ENCODE peak calls at places on chromosomes 5 and 9, in four cellular contexts. One of them, this sample, is unnamed.

GRCh38 chr9:91239367-91240111 is 122.2 kb downstream of the AUH start:
- DNase-seq in A673: no peak
- DNase-seq in heart right ventricle: no peak
- DNase-seq in GM12865: no peak
- DNase-seq in this sample: no peak

GRCh38 chr9:76302947-76303550 is 91.2 kb downstream of the RFK start:
- DNase-seq in A673: peak
- DNase-seq in GM12865: peak
- DNase-seq in heart right ventricle: no peak
- DNase-seq in this sample: peak

GRCh38 chr5:35407697-35408096 is 177.4 kb upstream of the PRLR start:
- DNase-seq in GM12865: no peak
- DNase-seq in heart right ventricle: no peak
- DNase-seq in A673: no peak
- DNase-seq in this sample: no peak

GRCh38 chr5:76604838-76605237 is 18.4 kb downstream of the F2RL2 start:
- DNase-seq in A673: peak
- DNase-seq in heart right ventricle: no peak
- DNase-seq in GM12865: no peak
- DNase-seq in this sample: no peak

GRCh38 chr5:60597570-60597969 is 102.4 kb downstream of the DEPDC1B start:
- DNase-seq in heart right ventricle: no peak
- DNase-seq in A673: no peak
- DNase-seq in GM12865: peak
- DNase-seq in this sample: peak

GRCh38 chr5:180090769-180091546 is 19.4 kb upstream of the RNF130 start:
- DNase-seq in heart right ventricle: no peak
- DNase-seq in A673: peak
- DNase-seq in GM12865: no peak
- DNase-seq in this sample: peak

GRCh38 chr5:39072915-39073758 is 1.1 kb downstream of the RICTOR start:
- DNase-seq in GM12865: peak
- DNase-seq in heart right ventricle: no peak
- DNase-seq in A673: peak
- DNase-seq in this sample: peak

GRCh38 chr5:101102506-101102905 is 199.4 kb upstream of the ST8SIA4 start:
- DNase-seq in A673: no peak
- DNase-seq in GM12865: no peak
- DNase-seq in heart right ventricle: no peak
- DNase-seq in this sample: no peak

GRCh38 chr9:18566125-18566524 is 92.2 kb downstream of the ADAMTSL1 start:
- DNase-seq in heart right ventricle: no peak
- DNase-seq in A673: no peak
- DNase-seq in GM12865: no peak
- DNase-seq in this sample: no peak

GRCh38 chr9:111037744-111038335 is 430 bp downstream of the LPAR1 start:
- DNase-seq in heart right ventricle: peak
- DNase-seq in A673: peak
- DNase-seq in GM12865: peak
- DNase-seq in this sample: no peak

GRCh38 chr9:94668424-94668916 is 29.2 kb upstream of the FBP1 start:
- DNase-seq in A673: no peak
- DNase-seq in heart right ventricle: no peak
- DNase-seq in GM12865: no peak
- DNase-seq in this sample: no peak

GRCh38 chr5:177994063-177994462 is 2.0 kb downstream of the PROP1 start:
- DNase-seq in A673: no peak
- DNase-seq in heart right ventricle: no peak
- DNase-seq in GM12865: no peak
- DNase-seq in this sample: no peak

GRCh38 chr9:29212590-29213373 is 1639.5 kb upstream of the C9orf72 start:
- DNase-seq in GM12865: no peak
- DNase-seq in heart right ventricle: no peak
- DNase-seq in A673: peak
- DNase-seq in this sample: no peak

GRCh38 chr5:142014911-142015584 is 2.2 kb upstream of the GNPDA1 start:
- DNase-seq in GM12865: peak
- DNase-seq in A673: peak
- DNase-seq in heart right ventricle: no peak
- DNase-seq in this sample: peak

GRCh38 chr5:134128648-134128995 is 14.1 kb downstream of the TCF7 start:
- DNase-seq in heart right ventricle: no peak
- DNase-seq in GM12865: no peak
- DNase-seq in A673: no peak
- DNase-seq in this sample: no peak

GRCh38 chr5:157370967-157371366 is 89.0 kb upstream of the NIPAL4 start:
- DNase-seq in GM12865: no peak
- DNase-seq in A673: peak
- DNase-seq in heart right ventricle: no peak
- DNase-seq in this sample: no peak

GRCh38 chr5:91175708-91176107 is 207.4 kb downstream of the ARRDC3 start:
- DNase-seq in heart right ventricle: no peak
- DNase-seq in A673: no peak
- DNase-seq in GM12865: peak
- DNase-seq in this sample: no peak

GRCh38 chr5:44387911-44388310 is 1.3 kb downstream of the FGF10 start:
- DNase-seq in GM12865: no peak
- DNase-seq in heart right ventricle: no peak
- DNase-seq in A673: no peak
- DNase-seq in this sample: no peak

GRCh38 chr9:113376634-113377531 is at the start of gene HDHD3:
- DNase-seq in heart right ventricle: peak
- DNase-seq in A673: peak
- DNase-seq in GM12865: peak
- DNase-seq in this sample: peak

GRCh38 chr5:72141440-72142271 is 34.4 kb downstream of the MAP1B start:
- DNase-seq in GM12865: no peak
- DNase-seq in A673: no peak
- DNase-seq in heart right ventricle: no peak
- DNase-seq in this sample: no peak

GRCh38 chr5:63262191-63262981 is 683.8 kb downstream of the LRRC70 start:
- DNase-seq in A673: peak
- DNase-seq in GM12865: no peak
- DNase-seq in heart right ventricle: no peak
- DNase-seq in this sample: no peak

GRCh38 chr5:169938439-169938838 is 41.9 kb downstream of the INSYN2B start:
- DNase-seq in A673: no peak
- DNase-seq in GM12865: no peak
- DNase-seq in heart right ventricle: no peak
- DNase-seq in this sample: no peak

GRCh38 chr5:169003721-169004481 is 297.0 kb downstream of the SLIT3 start:
- DNase-seq in A673: no peak
- DNase-seq in heart right ventricle: no peak
- DNase-seq in GM12865: no peak
- DNase-seq in this sample: no peak

GRCh38 chr9:133889498-133890301 is 102.4 kb downstream of the VAV2 start:
- DNase-seq in A673: peak
- DNase-seq in heart right ventricle: no peak
- DNase-seq in GM12865: no peak
- DNase-seq in this sample: no peak

GRCh38 chr5:856531-857425 is 6.0 kb upstream of the ZDHHC11 start:
- DNase-seq in A673: no peak
- DNase-seq in GM12865: no peak
- DNase-seq in heart right ventricle: peak
- DNase-seq in this sample: peak

GRCh38 chr5:156094001-156094400 is 233.0 kb upstream of the SGCD start:
- DNase-seq in heart right ventricle: peak
- DNase-seq in A673: no peak
- DNase-seq in GM12865: no peak
- DNase-seq in this sample: no peak

GRCh38 chr5:136113606-136114005 is 19.0 kb upstream of the SMAD5 start:
- DNase-seq in GM12865: no peak
- DNase-seq in heart right ventricle: no peak
- DNase-seq in A673: peak
- DNase-seq in this sample: no peak

GRCh38 chr9:131691969-131692611 is 47.8 kb downstream of the RAPGEF1 start:
- DNase-seq in A673: no peak
- DNase-seq in GM12865: no peak
- DNase-seq in heart right ventricle: no peak
- DNase-seq in this sample: no peak

GRCh38 chr5:158727108-158727507 is 372.6 kb downstream of the EBF1 start:
- DNase-seq in heart right ventricle: no peak
- DNase-seq in GM12865: no peak
- DNase-seq in A673: no peak
- DNase-seq in this sample: no peak

GRCh38 chr9:613771-614347 is 227.6 kb upstream of the DMRT1 start:
- DNase-seq in A673: peak
- DNase-seq in GM12865: peak
- DNase-seq in heart right ventricle: peak
- DNase-seq in this sample: peak

GRCh38 chr5:129377504-129377903 is 82.6 kb upstream of the ADAMTS19 start:
- DNase-seq in A673: no peak
- DNase-seq in GM12865: peak
- DNase-seq in heart right ventricle: no peak
- DNase-seq in this sample: peak

GRCh38 chr9:100111235-100111634 is 12.2 kb downstream of the INVS start:
- DNase-seq in A673: peak
- DNase-seq in GM12865: no peak
- DNase-seq in heart right ventricle: peak
- DNase-seq in this sample: no peak

GRCh38 chr5:80149161-80149609 is 106.7 kb downstream of the SERINC5 start:
- DNase-seq in GM12865: no peak
- DNase-seq in heart right ventricle: no peak
- DNase-seq in A673: no peak
- DNase-seq in this sample: no peak

GRCh38 chr5:80146036-80146435 is 109.8 kb downstream of the SERINC5 start:
- DNase-seq in A673: no peak
- DNase-seq in heart right ventricle: no peak
- DNase-seq in GM12865: no peak
- DNase-seq in this sample: no peak

GRCh38 chr5:80143491-80143890 is 108.3 kb downstream of the THBS4 start:
- DNase-seq in heart right ventricle: no peak
- DNase-seq in A673: no peak
- DNase-seq in GM12865: peak
- DNase-seq in this sample: no peak

GRCh38 chr5:80150731-80151130 is 105.1 kb downstream of the SERINC5 start:
- DNase-seq in GM12865: no peak
- DNase-seq in A673: no peak
- DNase-seq in heart right ventricle: no peak
- DNase-seq in this sample: no peak

GRCh38 chr5:80147119-80147815 is 108.6 kb downstream of the SERINC5 start:
- DNase-seq in heart right ventricle: no peak
- DNase-seq in GM12865: no peak
- DNase-seq in A673: no peak
- DNase-seq in this sample: no peak
- H3K4me3 ChIP-seq in heart right ventricle: no peak
- H3K4me3 ChIP-seq in GM12865: no peak
- H3K4me3 ChIP-seq in A673: no peak
- H3K4me3 ChIP-seq in this sample: no peak

DNA sequence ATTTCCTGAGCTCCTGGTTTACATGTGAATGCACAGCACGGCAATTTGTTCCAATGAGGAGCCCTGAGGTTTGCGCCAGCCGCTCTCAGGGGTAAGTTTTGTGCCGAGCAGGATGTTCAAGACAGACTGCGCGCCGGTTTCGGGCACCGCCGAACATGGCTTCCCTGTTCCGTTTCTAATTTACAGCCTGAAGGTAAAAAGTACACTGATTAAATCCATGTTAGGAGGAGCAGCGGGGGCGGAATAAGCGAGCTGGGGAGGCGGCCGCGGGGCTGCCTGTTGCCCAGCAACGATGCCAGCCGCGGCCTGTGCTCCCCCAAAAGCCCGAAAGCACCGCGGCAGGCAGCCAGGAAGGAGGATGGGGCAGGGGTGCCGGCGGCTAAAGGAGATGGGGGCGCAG is 6.4 kb downstream of the SOWAHA start:
- DNase-seq in A673: no peak
- DNase-seq in heart right ventricle: no peak
- DNase-seq in GM12865: no peak
- DNase-seq in this sample: no peak
- H3K4me3 ChIP-seq in A673: no peak
- H3K4me3 ChIP-seq in heart right ventricle: no peak
- H3K4me3 ChIP-seq in GM12865: peak
- H3K4me3 ChIP-seq in this sample: no peak

DNA sequence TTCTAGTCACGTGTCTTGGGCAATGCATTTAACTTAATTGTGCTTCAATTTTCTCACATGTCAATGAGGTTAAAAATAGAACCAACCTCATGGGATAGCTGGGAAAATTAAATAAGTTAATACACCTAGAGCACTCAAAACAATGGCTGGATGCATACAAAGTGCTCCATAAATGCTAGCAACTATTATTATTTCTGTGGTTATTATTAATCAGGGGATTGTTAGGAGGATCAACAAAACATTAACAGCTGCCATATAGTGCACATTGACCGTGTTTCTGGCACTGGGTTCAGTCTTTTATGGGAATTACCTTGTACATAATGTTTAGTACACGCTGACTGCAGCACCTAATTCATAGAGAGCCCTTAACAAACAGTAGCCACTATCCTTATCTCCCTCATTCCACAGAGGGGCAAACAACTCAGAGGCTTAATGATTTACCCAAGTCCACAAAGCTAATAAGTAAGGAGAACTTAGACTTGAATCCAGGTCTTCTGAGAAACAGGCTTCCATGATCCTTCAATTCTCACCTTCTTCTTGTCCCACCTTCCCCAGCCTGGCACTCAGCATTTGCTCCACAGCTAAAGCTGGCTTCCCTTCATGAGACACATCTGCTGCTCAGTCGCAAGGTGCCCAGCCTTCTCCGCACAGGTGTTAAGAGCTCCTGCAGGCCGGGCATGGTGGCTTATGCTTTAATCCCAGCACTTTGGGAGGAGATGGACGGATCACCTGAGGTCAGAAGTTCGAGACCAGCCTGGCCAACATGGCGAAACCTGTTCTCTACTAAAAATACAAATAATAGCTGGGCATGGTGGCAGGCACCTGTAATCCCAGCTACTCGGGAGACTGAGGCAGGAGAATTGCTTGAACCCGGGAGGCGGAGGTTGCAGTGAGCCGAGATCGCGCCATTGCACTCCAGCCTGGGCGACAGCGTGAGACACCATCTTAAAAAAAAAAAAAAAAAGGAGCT is 137.4 kb upstream of the ABCA1 start:
- DNase-seq in heart right ventricle: no peak
- DNase-seq in GM12865: no peak
- DNase-seq in A673: no peak
- DNase-seq in this sample: no peak
- H3K4me3 ChIP-seq in heart right ventricle: no peak
- H3K4me3 ChIP-seq in GM12865: no peak
- H3K4me3 ChIP-seq in A673: no peak
- H3K4me3 ChIP-seq in this sample: no peak

DNA sequence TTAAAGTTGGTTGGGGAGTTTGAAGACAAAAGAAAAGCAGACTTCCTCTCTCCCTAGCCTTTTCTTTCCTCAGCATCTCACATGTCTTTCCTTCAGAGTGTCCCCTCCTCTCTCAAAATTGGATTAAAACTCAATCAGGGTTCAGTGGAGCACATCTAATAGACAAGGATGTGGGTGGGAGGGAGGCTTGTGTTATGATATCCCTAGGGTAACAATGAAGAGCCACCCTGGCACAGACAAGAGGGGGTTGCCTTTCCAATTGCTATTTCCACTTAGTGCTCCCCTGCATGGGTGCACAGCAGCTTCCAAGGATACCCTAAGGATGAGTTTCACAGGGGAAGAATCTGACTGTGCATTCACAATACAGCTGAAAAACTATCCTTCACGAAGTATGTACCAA is 585.2 kb upstream of the C9orf72 start:
- DNase-seq in A673: peak
- DNase-seq in heart right ventricle: no peak
- DNase-seq in GM12865: no peak
- DNase-seq in this sample: no peak
- H3K4me3 ChIP-seq in A673: no peak
- H3K4me3 ChIP-seq in heart right ventricle: no peak
- H3K4me3 ChIP-seq in GM12865: no peak
- H3K4me3 ChIP-seq in this sample: no peak

GRCh38 chr5:132822650-132823480 is 7.6 kb downstream of the SHROOM1 start:
- DNase-seq in heart right ventricle: peak
- DNase-seq in A673: no peak
- DNase-seq in GM12865: peak
- DNase-seq in this sample: no peak
- H3K4me3 ChIP-seq in heart right ventricle: peak
- H3K4me3 ChIP-seq in A673: no peak
- H3K4me3 ChIP-seq in GM12865: peak
- H3K4me3 ChIP-seq in this sample: no peak